ENCODE peak calls at places on chromosomes 7 and 10, in nine cellular contexts. E is amniotic stem cell; C is ELR; A is body of pancreas; N is right lobe of liver; V is activated naive CD4-positive, alpha-beta T cell treated with anti-CD3 and anti-CD28 coated beads for 36 hours; S is WTC11; W is prostate gland; O is vagina. T is an unnamed sample.

GRCh38 chr7:151339651-151340377 is 1.8 kb upstream of the NUB1 start:
- DNase-seq in E (no peak), C (no peak), A (no peak), N (no peak), V (no peak), S (no peak), W (no peak), O (no peak), T (no peak)

GRCh38 chr10:3666525-3667302 is 118.3 kb downstream of the KLF6 start:
- DNase-seq in E (no peak), C (no peak), A (peak), N (no peak), V (peak), S (no peak), W (no peak), O (no peak), T (no peak)

GRCh38 chr10:124283215-124284046 is 135.3 kb downstream of the OAT start:
- DNase-seq in E (no peak), C (no peak), A (no peak), N (no peak), V (no peak), S (no peak), W (no peak), O (no peak), T (no peak)

GRCh38 chr10:97131702-97132101 is 54.1 kb downstream of the SLIT1 start:
- DNase-seq in E (no peak), C (no peak), A (no peak), N (no peak), V (no peak), S (no peak), W (no peak), O (no peak), T (no peak)

GRCh38 chr7:37118029-37118428 is 330.6 kb downstream of the ELMO1 start:
- DNase-seq in E (no peak), C (no peak), A (no peak), N (no peak), V (no peak), S (no peak), W (no peak), O (no peak), T (no peak)

GRCh38 chr10:108060246-108060645 is 895.7 kb upstream of the SORCS1 start:
- DNase-seq in E (no peak), C (peak), A (no peak), N (no peak), V (no peak), S (no peak), W (no peak), O (no peak), T (no peak)

GRCh38 chr7:18566829-18567228 is 71.3 kb downstream of the HDAC9 start:
- DNase-seq in E (no peak), C (peak), A (no peak), N (no peak), V (no peak), S (no peak), W (no peak), O (no peak), T (no peak)

GRCh38 chr7:28408105-28408973 is 4.0 kb upstream of the CREB5 start:
- DNase-seq in E (no peak), C (no peak), A (peak), N (peak), V (no peak), S (peak), W (no peak), O (no peak), T (no peak)

GRCh38 chr10:68106656-68107055 is 2.6 kb upstream of the MYPN start:
- DNase-seq in E (peak), C (peak), A (no peak), N (no peak), V (no peak), S (no peak), W (no peak), O (no peak), T (no peak)

GRCh38 chr10:131689486-131689885 is 211.3 kb upstream of the PPP2R2D start:
- DNase-seq in E (no peak), C (no peak), A (no peak), N (no peak), V (no peak), S (no peak), W (no peak), O (no peak), T (no peak)

GRCh38 chr10:34758447-34758996 is 56.6 kb downstream of the PARD3 start:
- DNase-seq in E (peak), C (peak), A (no peak), N (no peak), V (no peak), S (no peak), W (no peak), O (no peak), T (peak)

GRCh38 chr7:151410405-151411390 is 860 bp upstream of the WDR86 start:
- DNase-seq in E (no peak), C (no peak), A (no peak), N (peak), V (no peak), S (peak), W (no peak), O (no peak), T (no peak)

GRCh38 chr7:50640256-50640655 is 75.1 kb upstream of the DDC start:
- DNase-seq in E (no peak), C (no peak), A (no peak), N (no peak), V (no peak), S (no peak), W (no peak), O (no peak), T (no peak)

GRCh38 chr7:29987821-29988317 is 1.7 kb downstream of the SCRN1 start:
- DNase-seq in E (peak), C (peak), A (peak), N (no peak), V (no peak), S (no peak), W (no peak), O (no peak), T (peak)

GRCh38 chr7:17608114-17608833 is 309.8 kb downstream of the AHR start:
- DNase-seq in E (no peak), C (peak), A (no peak), N (no peak), V (no peak), S (no peak), W (no peak), O (no peak), T (no peak)

GRCh38 chr10:13371879-13372470 is 23.9 kb upstream of the SEPHS1 start:
- DNase-seq in E (no peak), C (peak), A (peak), N (peak), V (peak), S (peak), W (peak), O (no peak), T (peak)

GRCh38 chr7:135684134-135684533 is 21.8 kb downstream of the STMP1 start:
- DNase-seq in E (no peak), C (peak), A (no peak), N (no peak), V (no peak), S (no peak), W (no peak), O (no peak), T (no peak)

GRCh38 chr10:95277614-95278013 is 13.2 kb downstream of the PDLIM1 start:
- DNase-seq in E (no peak), C (no peak), A (no peak), N (no peak), V (no peak), S (no peak), W (no peak), O (no peak), T (no peak)

GRCh38 chr10:99976886-99977391 is 32.8 kb downstream of the DNMBP start:
- DNase-seq in E (peak), C (peak), A (peak), N (no peak), V (no peak), S (no peak), W (no peak), O (no peak), T (peak)

GRCh38 chr7:36171503-36171902 is 18.4 kb downstream of the EEPD1 start:
- DNase-seq in E (no peak), C (no peak), A (no peak), N (no peak), V (no peak), S (no peak), W (no peak), O (no peak), T (no peak)

GRCh38 chr10:97024181-97025073 is 161.3 kb downstream of the SLIT1 start:
- DNase-seq in E (peak), C (peak), A (peak), N (no peak), V (no peak), S (no peak), W (no peak), O (no peak), T (peak)

GRCh38 chr7:111018960-111019835 is 71.7 kb upstream of the LRRN3 start:
- DNase-seq in E (no peak), C (no peak), A (no peak), N (no peak), V (peak), S (peak), W (no peak), O (no peak), T (no peak)

GRCh38 chr10:11472158-11472753 is 139.2 kb downstream of the USP6NL start:
- DNase-seq in E (no peak), C (peak), A (peak), N (peak), V (peak), S (peak), W (peak), O (no peak), T (peak)

GRCh38 chr7:32318300-32319018 is 171.7 kb downstream of the LSM5 start:
- DNase-seq in E (no peak), C (no peak), A (peak), N (no peak), V (no peak), S (peak), W (no peak), O (no peak), T (no peak)

GRCh38 chr7:44286618-44287487 is 38.5 kb downstream of the CAMK2B start:
- DNase-seq in E (no peak), C (no peak), A (no peak), N (peak), V (peak), S (peak), W (no peak), O (no peak), T (no peak)

GRCh38 chr10:102072867-102073527 is 7.8 kb downstream of the HPS6 start:
- DNase-seq in E (peak), C (peak), A (peak), N (peak), V (peak), S (peak), W (peak), O (no peak), T (peak)

GRCh38 chr7:51315393-51316261 is 982 bp downstream of the COBL start:
- DNase-seq in E (no peak), C (no peak), A (peak), N (peak), V (no peak), S (peak), W (peak), O (no peak), T (peak)

GRCh38 chr10:20890491-20891337 is 6.4 kb downstream of the NEBL start:
- DNase-seq in E (no peak), C (no peak), A (no peak), N (no peak), V (no peak), S (no peak), W (no peak), O (no peak), T (no peak)

GRCh38 chr10:129531195-129531968 is 64.3 kb downstream of the MGMT start:
- DNase-seq in E (no peak), C (peak), A (no peak), N (no peak), V (no peak), S (no peak), W (no peak), O (no peak), T (no peak)

GRCh38 chr10:124883510-124884321 is 58.2 kb upstream of the ZRANB1 start:
- DNase-seq in E (no peak), C (no peak), A (no peak), N (no peak), V (no peak), S (no peak), W (no peak), O (no peak), T (no peak)

GRCh38 chr10:27620425-27621397 is 116.6 kb downstream of the RAB18 start:
- DNase-seq in E (peak), C (no peak), A (peak), N (no peak), V (no peak), S (no peak), W (no peak), O (no peak), T (no peak)

GRCh38 chr7:28408974-28409715 is 3.2 kb upstream of the CREB5 start:
- DNase-seq in E (peak), C (peak), A (peak), N (peak), V (peak), S (peak), W (peak), O (no peak), T (peak)

GRCh38 chr7:38300175-38300574 is 26.7 kb upstream of the TARP start:
- DNase-seq in E (no peak), C (no peak), A (no peak), N (no peak), V (no peak), S (no peak), W (no peak), O (no peak), T (no peak)

GRCh38 chr10:50322075-50322474 is 70.8 kb upstream of the ASAH2 start:
- DNase-seq in E (no peak), C (peak), A (no peak), N (no peak), V (no peak), S (no peak), W (no peak), O (no peak), T (no peak)

GRCh38 chr10:100998991-100999741 is 442 bp upstream of the LZTS2 start:
- DNase-seq in E (peak), C (peak), A (peak), N (peak), V (peak), S (peak), W (peak), O (no peak), T (peak)

GRCh38 chr10:1329622-1330021 is 273.4 kb downstream of the WDR37 start:
- DNase-seq in E (no peak), C (no peak), A (no peak), N (no peak), V (no peak), S (no peak), W (no peak), O (no peak), T (no peak)

GRCh38 chr7:138000081-138000701 is 1.7 kb downstream of the CREB3L2 start:
- DNase-seq in E (peak), C (peak), A (peak), N (no peak), V (no peak), S (peak), W (no peak), O (no peak), T (no peak)

T was measured in Calu3.